ENCODE peak calls at places on chromosomes 2 and 18, in seven cellular contexts. N is DMS153, Y is NCI-H1105, A is hepatocyte, G is NCI-H187 treated with DMSO at 0.1 percent for 48 hours, R is NCI-H1092 treated with DMSO at 0.1 percent for 48 hours, T is AG09319. O is an unnamed sample.

GRCh38 chr2:64371727-64372126 is 82.2 kb upstream of the LGALSL start:
- DNase-seq in N (no peak), Y (no peak), A (no peak), G (no peak), R (no peak), T (no peak), O (no peak)

GRCh38 chr18:43661570-43661969 is 384.3 kb upstream of the SYT4 start:
- DNase-seq in N (peak), Y (peak), A (peak), G (no peak), R (peak), T (no peak), O (peak)

GRCh38 chr2:4024561-4024960 is 321.2 kb downstream of the DCDC2C start:
- DNase-seq in N (no peak), Y (no peak), A (no peak), G (no peak), R (no peak), T (no peak), O (no peak)

GRCh38 chr2:203802277-203803045 is 65.1 kb upstream of the CTLA4 start:
- DNase-seq in N (no peak), Y (no peak), A (no peak), G (no peak), R (no peak), T (no peak), O (no peak)

GRCh38 chr2:134590679-134591078 is 128.1 kb downstream of the TMEM163 start:
- DNase-seq in N (no peak), Y (no peak), A (no peak), G (no peak), R (no peak), T (no peak), O (peak)

GRCh38 chr2:60007666-60008065 is 545.8 kb downstream of the BCL11A start:
- DNase-seq in N (no peak), Y (no peak), A (no peak), G (no peak), R (no peak), T (no peak), O (no peak)

GRCh38 chr2:10356459-10356851 is 53.8 kb downstream of the HPCAL1 start:
- DNase-seq in N (peak), Y (no peak), A (no peak), G (no peak), R (no peak), T (no peak), O (no peak)

GRCh38 chr18:48580782-48581181 is 42.0 kb downstream of the CTIF start:
- DNase-seq in N (no peak), Y (no peak), A (peak), G (no peak), R (no peak), T (peak), O (no peak)

GRCh38 chr2:228140934-228141528 is 40.5 kb downstream of the SPHKAP start:
- DNase-seq in N (no peak), Y (no peak), A (no peak), G (no peak), R (no peak), T (no peak), O (no peak)

GRCh38 chr2:30663806-30664205 is 143.4 kb downstream of the CAPN13 start:
- DNase-seq in N (no peak), Y (no peak), A (no peak), G (no peak), R (no peak), T (no peak), O (no peak)

GRCh38 chr18:54787098-54787497 is 41.2 kb upstream of the RAB27B start:
- DNase-seq in N (no peak), Y (no peak), A (no peak), G (no peak), R (no peak), T (no peak), O (no peak)

GRCh38 chr2:154291511-154291910 is 407.0 kb upstream of the KCNJ3 start:
- DNase-seq in N (no peak), Y (no peak), A (no peak), G (no peak), R (no peak), T (no peak), O (no peak)

GRCh38 chr2:1968988-1969700 is 224.8 kb upstream of the PXDN start:
- DNase-seq in N (no peak), Y (no peak), A (no peak), G (no peak), R (no peak), T (no peak), O (no peak)

GRCh38 chr2:120278901-120279300 is 26.2 kb downstream of the RALB start:
- DNase-seq in N (no peak), Y (no peak), A (no peak), G (no peak), R (no peak), T (no peak), O (no peak)

GRCh38 chr2:177724398-177725287 is 332.1 kb downstream of the AGPS start:
- DNase-seq in N (peak), Y (peak), A (peak), G (no peak), R (peak), T (peak), O (peak)

GRCh38 chr2:212451786-212452200 is 86.8 kb downstream of the ERBB4 start:
- DNase-seq in N (no peak), Y (no peak), A (peak), G (no peak), R (no peak), T (no peak), O (no peak)

GRCh38 chr2:240889601-240890560 is 6.1 kb downstream of the MAB21L4 start:
- DNase-seq in N (no peak), Y (no peak), A (no peak), G (no peak), R (no peak), T (no peak), O (no peak)

GRCh38 chr2:79487371-79487770 is 25.5 kb upstream of the CTNNA2 start:
- DNase-seq in N (no peak), Y (no peak), A (no peak), G (no peak), R (no peak), T (no peak), O (no peak)

GRCh38 chr18:68817584-68817983 is 19.7 kb downstream of the CCDC102B start:
- DNase-seq in N (no peak), Y (no peak), A (no peak), G (no peak), R (no peak), T (no peak), O (no peak)

GRCh38 chr2:206585335-206585734 is 57.0 kb upstream of the FAM237A start:
- DNase-seq in N (no peak), Y (no peak), A (no peak), G (no peak), R (no peak), T (no peak), O (no peak)

GRCh38 chr2:196173505-196173904 is 2.1 kb upstream of the STK17B start:
- DNase-seq in N (no peak), Y (no peak), A (no peak), G (no peak), R (no peak), T (no peak), O (no peak)

GRCh38 chr18:34981487-34981886 is 59.7 kb upstream of the MAPRE2 start:
- DNase-seq in N (no peak), Y (no peak), A (no peak), G (no peak), R (no peak), T (no peak), O (no peak)

GRCh38 chr2:64268330-64268729 is 124.1 kb upstream of the PELI1 start:
- DNase-seq in N (no peak), Y (no peak), A (no peak), G (no peak), R (no peak), T (no peak), O (no peak)

GRCh38 chr2:224584111-224584764 is 925 bp downstream of the CUL3 start:
- DNase-seq in N (no peak), Y (no peak), A (peak), G (no peak), R (no peak), T (no peak), O (no peak)

GRCh38 chr2:54536720-54537119 is 80.6 kb downstream of the SPTBN1 start:
- DNase-seq in N (no peak), Y (no peak), A (no peak), G (no peak), R (no peak), T (no peak), O (no peak)

GRCh38 chr18:36496022-36496421 is 198.5 kb downstream of the FHOD3 start:
- DNase-seq in N (no peak), Y (no peak), A (no peak), G (no peak), R (no peak), T (no peak), O (no peak)

GRCh38 chr18:55833543-55833942 is 245.6 kb upstream of the TCF4 start:
- DNase-seq in N (no peak), Y (no peak), A (peak), G (no peak), R (no peak), T (peak), O (no peak)

GRCh38 chr2:53475320-53475719 is 292.3 kb upstream of the CHAC2 start:
- DNase-seq in N (no peak), Y (no peak), A (no peak), G (no peak), R (no peak), T (no peak), O (no peak)

GRCh38 chr2:80132284-80132683 is 172.3 kb downstream of the LRRTM1 start:
- DNase-seq in N (no peak), Y (no peak), A (no peak), G (no peak), R (no peak), T (no peak), O (no peak)

GRCh38 chr18:58221060-58221725 is 177.2 kb downstream of the NEDD4L start:
- DNase-seq in N (no peak), Y (no peak), A (peak), G (no peak), R (no peak), T (no peak), O (no peak)

GRCh38 chr2:77507657-77508056 is 14.5 kb downstream of the LRRTM4 start:
- DNase-seq in N (no peak), Y (no peak), A (no peak), G (no peak), R (no peak), T (no peak), O (no peak)

GRCh38 chr2:96138146-96139145 is at the start of gene ASTL:
- DNase-seq in N (peak), Y (peak), A (peak), G (no peak), R (no peak), T (no peak), O (no peak)

GRCh38 chr2:202149155-202149762 is 76.2 kb downstream of the KIAA2012 start:
- DNase-seq in N (no peak), Y (no peak), A (no peak), G (no peak), R (no peak), T (no peak), O (no peak)

GRCh38 chr2:8304821-8305766 is 376.8 kb upstream of the ID2 start:
- DNase-seq in N (no peak), Y (no peak), A (no peak), G (no peak), R (no peak), T (no peak), O (no peak)

GRCh38 chr2:10242451-10242850 is 60.3 kb upstream of the HPCAL1 start:
- DNase-seq in N (no peak), Y (no peak), A (no peak), G (no peak), R (no peak), T (no peak), O (no peak)